ENCODE peak calls at places on chromosomes 13 and 19, in ten cellular contexts. T, I, X, O, W, Q, H, R, Y and Z are unnamed samples.

GRCh38 chr19:3184847-3185481 is 766 bp upstream of the NCLN start:
- DNase-seq in T (peak), I (peak), X (no peak), O (no peak), W (no peak), Q (peak), H (peak), R (no peak), Y (peak), Z (no peak)

GRCh38 chr13:57716295-57716694 is 84.8 kb downstream of the PCDH17 start:
- DNase-seq in T (no peak), I (no peak), X (no peak), O (no peak), W (no peak), Q (no peak), H (no peak), R (no peak), Y (no peak), Z (no peak)

GRCh38 chr13:97116754-97117153 is 105.4 kb upstream of the MBNL2 start:
- DNase-seq in T (no peak), I (peak), X (no peak), O (no peak), W (no peak), Q (no peak), H (no peak), R (no peak), Y (peak), Z (no peak)

GRCh38 chr19:58009666-58010301 is 7.2 kb upstream of the ZNF606 start:
- DNase-seq in T (peak), I (peak), X (peak), O (no peak), W (peak), Q (peak), H (no peak), R (peak), Y (peak), Z (peak)

GRCh38 chr13:40503966-40504591 is 162.4 kb downstream of the FOXO1 start:
- DNase-seq in T (no peak), I (peak), X (no peak), O (no peak), W (no peak), Q (no peak), H (no peak), R (no peak), Y (no peak), Z (no peak)

GRCh38 chr19:46766569-46767317 is 20.5 kb upstream of the STRN4 start:
- DNase-seq in T (peak), I (no peak), X (no peak), O (no peak), W (no peak), Q (peak), H (no peak), R (no peak), Y (peak), Z (no peak)

GRCh38 chr13:108558489-108558888 is 70.9 kb upstream of the MYO16 start:
- DNase-seq in T (no peak), I (no peak), X (no peak), O (no peak), W (no peak), Q (no peak), H (no peak), R (no peak), Y (no peak), Z (no peak)

GRCh38 chr13:73421310-73421912 is 362.6 kb downstream of the KLF5 start:
- DNase-seq in T (peak), I (no peak), X (no peak), O (no peak), W (no peak), Q (no peak), H (no peak), R (no peak), Y (peak), Z (peak)

GRCh38 chr19:17303940-17304267 is 679 bp upstream of the ABHD8 start:
- DNase-seq in T (no peak), I (no peak), X (no peak), O (no peak), W (no peak), Q (no peak), H (no peak), R (no peak), Y (no peak), Z (peak)

GRCh38 chr19:2251577-2252480 is 2.7 kb downstream of the AMH start:
- DNase-seq in T (peak), I (no peak), X (no peak), O (no peak), W (no peak), Q (no peak), H (no peak), R (no peak), Y (peak), Z (no peak)

GRCh38 chr13:30796132-30796832 is 60.9 kb downstream of the ALOX5AP start:
- DNase-seq in T (no peak), I (peak), X (no peak), O (no peak), W (no peak), Q (no peak), H (no peak), R (no peak), Y (peak), Z (no peak)

GRCh38 chr19:48967346-48968178 is 2.5 kb downstream of the FTL start:
- DNase-seq in T (no peak), I (no peak), X (no peak), O (no peak), W (no peak), Q (no peak), H (no peak), R (no peak), Y (no peak), Z (no peak)

GRCh38 chr13:32415019-32415418 is 12.9 kb downstream of the N4BP2L1 start:
- DNase-seq in T (no peak), I (no peak), X (no peak), O (no peak), W (no peak), Q (no peak), H (no peak), R (no peak), Y (peak), Z (no peak)

GRCh38 chr19:52094526-52094925 is 1.0 kb downstream of the ZNF841 start:
- DNase-seq in T (no peak), I (no peak), X (no peak), O (no peak), W (no peak), Q (peak), H (no peak), R (no peak), Y (peak), Z (no peak)

GRCh38 chr19:16801599-16801998 is 27.6 kb upstream of the SIN3B start:
- DNase-seq in T (no peak), I (peak), X (no peak), O (no peak), W (no peak), Q (no peak), H (no peak), R (no peak), Y (no peak), Z (no peak)

GRCh38 chr13:102814025-102814607 is 15.2 kb downstream of the BIVM start:
- DNase-seq in T (no peak), I (no peak), X (no peak), O (no peak), W (no peak), Q (no peak), H (no peak), R (no peak), Y (no peak), Z (no peak)

GRCh38 chr19:11496391-11497163 is 9.1 kb downstream of the ZNF653 start:
- DNase-seq in T (peak), I (peak), X (peak), O (no peak), W (peak), Q (peak), H (no peak), R (peak), Y (peak), Z (peak)